ENCODE peak calls at places on chromosome 2, in nine cellular contexts. W is GM13976, I is OCI-LY7, F is mammary epithelial cell, Z is brain microvascular endothelial cell, Q is AG10803, Y is cardiac fibroblast, A is mesothelial cell of epicardium, X is spleen. V is an unnamed sample.

GRCh38 chr2:197813093-197813787 is 8.8 kb downstream of the PLCL1 start:
- DNase-seq in W (no peak), I (peak), F (peak), Z (peak), Q (peak), Y (peak), A (no peak), X (no peak), V (no peak)

GRCh38 chr2:241649927-241650326 is 12.4 kb downstream of the ATG4B start:
- DNase-seq in W (no peak), I (no peak), F (no peak), Z (no peak), Q (no peak), Y (no peak), A (no peak), X (no peak), V (no peak)

GRCh38 chr2:30706534-30707303 is 100.5 kb downstream of the CAPN13 start:
- DNase-seq in W (peak), I (peak), F (peak), Z (peak), Q (peak), Y (peak), A (peak), X (peak), V (peak)

GRCh38 chr2:218152777-218153176 is 14.0 kb downstream of the CXCR1 start:
- DNase-seq in W (no peak), I (no peak), F (peak), Z (no peak), Q (no peak), Y (no peak), A (no peak), X (no peak), V (no peak)

GRCh38 chr2:4354678-4355077 is 651.3 kb downstream of the DCDC2C start:
- DNase-seq in W (peak), I (peak), F (no peak), Z (peak), Q (no peak), Y (no peak), A (no peak), X (no peak), V (peak)

GRCh38 chr2:72940786-72941185 is 23.5 kb downstream of the EMX1 start:
- DNase-seq in W (no peak), I (no peak), F (no peak), Z (peak), Q (peak), Y (peak), A (no peak), X (no peak), V (no peak)

GRCh38 chr2:66334237-66335054 is 100.5 kb upstream of the MEIS1 start:
- DNase-seq in W (no peak), I (no peak), F (peak), Z (no peak), Q (peak), Y (no peak), A (no peak), X (no peak), V (no peak)

GRCh38 chr2:182593394-182593707 is 122.7 kb upstream of the DNAJC10 start:
- DNase-seq in W (no peak), I (no peak), F (peak), Z (peak), Q (peak), Y (peak), A (no peak), X (no peak), V (no peak)

GRCh38 chr2:145813481-145813880 is 1293.6 kb upstream of the ZEB2 start:
- DNase-seq in W (no peak), I (no peak), F (no peak), Z (no peak), Q (no peak), Y (peak), A (no peak), X (no peak), V (no peak)

GRCh38 chr2:127485051-127485693 is 41.1 kb downstream of the IWS1 start:
- DNase-seq in W (no peak), I (no peak), F (no peak), Z (no peak), Q (no peak), Y (no peak), A (no peak), X (no peak), V (no peak)

GRCh38 chr2:143802242-143802641 is 673.0 kb downstream of the ARHGAP15 start:
- DNase-seq in W (peak), I (no peak), F (peak), Z (peak), Q (peak), Y (peak), A (no peak), X (no peak), V (no peak)

GRCh38 chr2:166568409-166568808 is 74.4 kb upstream of the SCN7A start:
- DNase-seq in W (no peak), I (no peak), F (no peak), Z (no peak), Q (no peak), Y (no peak), A (no peak), X (no peak), V (no peak)

GRCh38 chr2:215071676-215072075 is 66.8 kb downstream of the ABCA12 start:
- DNase-seq in W (no peak), I (no peak), F (peak), Z (no peak), Q (no peak), Y (no peak), A (no peak), X (no peak), V (no peak)

GRCh38 chr2:84702941-84703340 is 177.9 kb downstream of the TRABD2A start:
- DNase-seq in W (no peak), I (no peak), F (no peak), Z (no peak), Q (peak), Y (no peak), A (no peak), X (no peak), V (no peak)

GRCh38 chr2:218029366-218030360 is 26.9 kb upstream of the TNS1 start:
- DNase-seq in W (no peak), I (no peak), F (no peak), Z (no peak), Q (no peak), Y (no peak), A (peak), X (no peak), V (no peak)

GRCh38 chr2:20242727-20243377 is 17.9 kb upstream of the SDC1 start:
- DNase-seq in W (no peak), I (peak), F (no peak), Z (no peak), Q (no peak), Y (no peak), A (no peak), X (no peak), V (peak)

GRCh38 chr2:71157124-71157802 is 26.8 kb downstream of the MPHOSPH10 start:
- DNase-seq in W (peak), I (peak), F (no peak), Z (peak), Q (peak), Y (peak), A (peak), X (peak), V (peak)

GRCh38 chr2:197152451-197153228 is 157.9 kb downstream of the ANKRD44 start:
- DNase-seq in W (peak), I (peak), F (no peak), Z (peak), Q (peak), Y (peak), A (no peak), X (peak), V (no peak)

GRCh38 chr2:48693645-48694044 is 61.9 kb downstream of the LHCGR start:
- DNase-seq in W (no peak), I (no peak), F (no peak), Z (no peak), Q (no peak), Y (no peak), A (no peak), X (no peak), V (no peak)

GRCh38 chr2:63855418-63856301 is 14.0 kb downstream of the UGP2 start:
- DNase-seq in W (no peak), I (no peak), F (no peak), Z (no peak), Q (no peak), Y (no peak), A (no peak), X (no peak), V (no peak)

GRCh38 chr2:25378731-25379490 is 37.2 kb upstream of the DNMT3A start:
- DNase-seq in W (no peak), I (no peak), F (peak), Z (no peak), Q (peak), Y (no peak), A (no peak), X (peak), V (no peak)

GRCh38 chr2:239468491-239469017 is 67.7 kb upstream of the HDAC4 start:
- DNase-seq in W (no peak), I (no peak), F (no peak), Z (no peak), Q (no peak), Y (no peak), A (no peak), X (peak), V (no peak)

GRCh38 chr2:20633794-20634259 is 17.1 kb downstream of the HS1BP3 start:
- DNase-seq in W (peak), I (no peak), F (peak), Z (no peak), Q (no peak), Y (no peak), A (no peak), X (no peak), V (no peak)

GRCh38 chr2:149458502-149458901 is 128.1 kb downstream of the LYPD6 start:
- DNase-seq in W (no peak), I (no peak), F (no peak), Z (no peak), Q (no peak), Y (no peak), A (no peak), X (no peak), V (no peak)

GRCh38 chr2:149451417-149452165 is 121.2 kb downstream of the LYPD6 start:
- DNase-seq in W (no peak), I (no peak), F (no peak), Z (no peak), Q (no peak), Y (no peak), A (no peak), X (no peak), V (no peak)

DNA sequence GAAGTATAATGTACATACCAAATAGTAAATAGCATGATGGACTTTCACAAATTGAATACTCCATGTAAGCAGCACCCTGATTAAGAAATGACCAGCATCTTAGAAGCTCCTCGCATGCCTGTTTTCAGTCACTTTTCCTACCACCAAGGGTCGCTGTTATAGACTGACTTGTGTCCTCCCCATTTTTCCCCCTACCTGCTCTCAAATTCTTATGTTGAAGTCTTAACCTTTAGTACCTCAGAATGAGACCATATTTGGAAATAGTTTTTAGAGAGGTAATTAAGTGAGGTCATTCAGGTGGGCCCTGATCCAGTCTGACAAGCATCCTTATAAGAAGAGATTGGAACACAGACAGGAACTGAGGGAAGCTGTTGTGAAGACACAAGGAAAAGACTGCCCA is 125.9 kb downstream of the LYPD6 start:
- DNase-seq in W (no peak), I (no peak), F (no peak), Z (no peak), Q (no peak), Y (no peak), A (no peak), X (no peak), V (no peak)
- TF ChIP-seq CTCF in W (no peak), I (peak), F (no peak), Z (no peak), Q (no peak), Y (no peak), A (no peak), X (no peak), V (no peak)

GRCh38 chr2:168758970-168759820 is 43.2 kb upstream of the NOSTRIN start:
- DNase-seq in W (peak), I (peak), F (peak), Z (peak), Q (peak), Y (peak), A (no peak), X (no peak), V (peak)
- TF ChIP-seq CTCF in W (peak), I (peak), F (peak), Z (peak), Q (peak), Y (peak), A (peak), X (peak), V (peak)

GRCh38 chr2:112141623-112142001 is 3.4 kb downstream of the FBLN7 start:
- DNase-seq in W (peak), I (no peak), F (no peak), Z (no peak), Q (no peak), Y (no peak), A (no peak), X (no peak), V (no peak)
- TF ChIP-seq CTCF in W (no peak), I (no peak), F (no peak), Z (no peak), Q (no peak), Y (no peak), A (no peak), X (no peak), V (no peak)

GRCh38 chr2:175309799-175310198 is 128.3 kb upstream of the ATP5MC3 start:
- DNase-seq in W (peak), I (peak), F (no peak), Z (peak), Q (peak), Y (peak), A (no peak), X (no peak), V (peak)
- TF ChIP-seq CTCF in W (no peak), I (peak), F (peak), Z (peak), Q (peak), Y (peak), A (no peak), X (no peak), V (peak)

GRCh38 chr2:109260886-109261700 is 132.1 kb downstream of the SH3RF3 start:
- DNase-seq in W (no peak), I (no peak), F (peak), Z (no peak), Q (peak), Y (peak), A (no peak), X (peak), V (no peak)
- TF ChIP-seq CTCF in W (no peak), I (no peak), F (peak), Z (peak), Q (peak), Y (peak), A (no peak), X (no peak), V (no peak)

DNA sequence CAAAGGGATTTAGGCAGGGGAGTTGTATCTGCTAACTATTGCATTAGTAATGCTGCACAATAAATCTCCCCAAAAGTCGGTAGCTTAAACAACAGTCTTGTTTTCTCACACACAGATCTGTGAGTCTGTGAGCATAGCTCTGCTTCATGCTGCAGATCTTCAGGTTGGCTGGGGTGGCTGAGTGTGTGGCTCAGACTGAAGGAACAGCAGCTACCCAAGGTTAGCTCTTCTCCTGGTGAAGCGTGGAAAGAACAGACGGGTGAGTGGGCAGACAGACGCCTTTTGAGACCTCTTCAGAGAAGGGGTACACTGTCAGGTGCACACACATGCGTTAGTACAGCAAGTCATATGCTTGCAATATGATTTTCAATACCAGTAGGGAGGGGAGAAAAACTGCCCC is 3.9 kb upstream of the CCDC85A start:
- DNase-seq in W (no peak), I (no peak), F (no peak), Z (no peak), Q (no peak), Y (no peak), A (no peak), X (no peak), V (no peak)
- TF ChIP-seq CTCF in W (no peak), I (no peak), F (no peak), Z (no peak), Q (no peak), Y (no peak), A (no peak), X (no peak), V (no peak)